ENCODE peak calls at places on chromosomes 13 and 19, in nine cellular contexts. T is SK-N-SH, Q is GM23248, N is GM23338, S is HCT116, Z is PC-3, F is hepatocyte, B is OCI-LY7, M is MM.1S. A is an unnamed sample.

GRCh38 chr13:107993239-107993948 is 221.9 kb downstream of the LIG4 start:
- DNase-seq in T (no peak), Q (no peak), N (no peak), S (no peak), Z (peak), F (no peak), B (no peak), M (no peak), A (no peak)

GRCh38 chr19:47729468-47729798 is 15.9 kb upstream of the NOP53 start:
- DNase-seq in T (no peak), Q (peak), N (peak), S (peak), Z (peak), F (peak), B (no peak), M (no peak), A (peak)

GRCh38 chr19:29843180-29844051 is 31.6 kb downstream of the CCNE1 start:
- DNase-seq in T (no peak), Q (peak), N (peak), S (no peak), Z (no peak), F (peak), B (no peak), M (no peak), A (peak)

GRCh38 chr13:24071423-24072075 is 89.0 kb upstream of the SPATA13 start:
- DNase-seq in T (no peak), Q (peak), N (no peak), S (no peak), Z (peak), F (no peak), B (no peak), M (no peak), A (no peak)

GRCh38 chr13:33728271-33729037 is 89.5 kb upstream of the RFC3 start:
- DNase-seq in T (no peak), Q (peak), N (no peak), S (no peak), Z (peak), F (no peak), B (peak), M (peak), A (no peak)

GRCh38 chr19:40933025-40933424 is 51.0 kb upstream of the CYP2A7 start:
- DNase-seq in T (no peak), Q (no peak), N (peak), S (no peak), Z (peak), F (no peak), B (no peak), M (no peak), A (peak)

GRCh38 chr19:39401549-39402416 is 4.9 kb upstream of the ZFP36 start:
- DNase-seq in T (no peak), Q (peak), N (no peak), S (peak), Z (peak), F (peak), B (peak), M (peak), A (peak)

GRCh38 chr19:47445937-47446402 is 25.7 kb downstream of the SLC8A2 start:
- DNase-seq in T (peak), Q (peak), N (peak), S (no peak), Z (peak), F (peak), B (peak), M (no peak), A (peak)

GRCh38 chr19:6528544-6529121 is 2.2 kb upstream of the TNFSF9 start:
- DNase-seq in T (no peak), Q (peak), N (peak), S (no peak), Z (no peak), F (no peak), B (peak), M (no peak), A (no peak)
- H3K27ac ChIP-seq in T (no peak), Q (no peak), N (no peak), S (no peak), Z (no peak), F (no peak), B (peak), M (no peak), A (no peak)

GRCh38 chr19:52171321-52172169 is at the start of gene ZNF836:
- DNase-seq in T (peak), Q (peak), N (peak), S (no peak), Z (peak), F (peak), B (peak), M (peak), A (peak)
- TF ChIP-seq EZH2phosphoT487 in T (no peak), Q (no peak), N (no peak), S (no peak), Z (no peak), F (no peak), B (no peak), M (no peak), A (no peak)

GRCh38 chr13:50448535-50448981 is 394.9 kb downstream of the DLEU7 start:
- DNase-seq in T (no peak), Q (no peak), N (no peak), S (no peak), Z (peak), F (no peak), B (no peak), M (no peak), A (no peak)
- H3K27ac ChIP-seq in T (no peak), Q (no peak), N (no peak), S (no peak), Z (no peak), F (no peak), B (no peak), M (no peak), A (no peak)

GRCh38 chr19:35216026-35216832 is 12.3 kb downstream of the FAM187B start:
- DNase-seq in T (no peak), Q (peak), N (no peak), S (no peak), Z (no peak), F (no peak), B (peak), M (peak), A (no peak)
- TF ChIP-seq EZH2phosphoT487 in T (no peak), Q (no peak), N (no peak), S (no peak), Z (no peak), F (no peak), B (no peak), M (no peak), A (no peak)

GRCh38 chr19:34880034-34880433 is 46.7 kb upstream of the ZNF30 start:
- DNase-seq in T (no peak), Q (no peak), N (no peak), S (no peak), Z (no peak), F (no peak), B (no peak), M (no peak), A (no peak)
- H3K27ac ChIP-seq in T (no peak), Q (no peak), N (no peak), S (no peak), Z (no peak), F (no peak), B (no peak), M (no peak), A (no peak)

DNA sequence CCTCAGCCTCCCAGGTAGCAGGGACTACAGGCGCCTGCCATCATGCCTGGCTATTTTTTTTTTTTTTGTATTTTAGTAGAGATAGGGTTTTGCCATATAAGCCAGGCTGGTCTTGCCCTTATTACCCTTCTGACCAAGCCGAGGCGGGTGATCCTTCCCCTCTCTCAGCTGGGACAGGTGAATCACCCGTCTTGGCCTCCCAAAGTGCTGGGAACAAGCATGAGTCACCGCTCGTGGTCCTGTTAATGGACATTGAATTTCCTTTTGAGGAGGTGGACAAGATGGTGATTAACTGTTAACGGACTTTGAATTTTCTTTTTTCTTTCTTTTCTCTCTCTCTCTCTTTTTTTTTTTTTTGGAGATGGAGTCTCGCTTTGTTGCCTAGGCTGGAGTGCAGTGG is 10.6 kb downstream of the CD70 start:
- DNase-seq in T (no peak), Q (peak), N (no peak), S (peak), Z (peak), F (no peak), B (no peak), M (no peak), A (no peak)
- TF ChIP-seq EZH2phosphoT487 in T (no peak), Q (no peak), N (no peak), S (no peak), Z (no peak), F (no peak), B (no peak), M (no peak), A (no peak)

GRCh38 chr13:110411316-110412105 is 104.4 kb downstream of the COL4A2 start:
- DNase-seq in T (no peak), Q (no peak), N (no peak), S (no peak), Z (no peak), F (no peak), B (no peak), M (no peak), A (no peak)
- H3K27ac ChIP-seq in T (peak), Q (peak), N (no peak), S (no peak), Z (peak), F (peak), B (no peak), M (no peak), A (no peak)

A was measured in neural progenitor cell.